ENCODE peak calls at places on chromosomes 12 and 14, in seven cellular contexts. K is fibroblast of lung, O is pancreas, Y is cardiac muscle cell, T is AG04450, J is IMR-90, B is GM23338. S is an unnamed sample.

GRCh38 chr12:6461401-6462233 is 8.9 kb downstream of the VAMP1 start:
- DNase-seq in K (no peak), O (no peak), Y (no peak), T (no peak), J (peak; percentile 45), B (no peak), S (no peak)

GRCh38 chr12:3634348-3634747 is 118.6 kb downstream of the CRACR2A start:
- DNase-seq in K (no peak), O (no peak), Y (no peak), T (no peak), J (no peak), B (peak; percentile 18), S (no peak)

GRCh38 chr12:40013847-40014246 is 92.0 kb downstream of the SLC2A13 start:
- DNase-seq in K (no peak), O (no peak), Y (no peak), T (no peak), J (no peak), B (no peak), S (no peak)

GRCh38 chr12:19910681-19911080 is 457.7 kb upstream of the PDE3A start:
- DNase-seq in K (peak; percentile 85), O (no peak), Y (peak; percentile 28), T (no peak), J (no peak), B (no peak), S (no peak)

GRCh38 chr12:19957578-19957977 is 410.8 kb upstream of the PDE3A start:
- DNase-seq in K (no peak), O (no peak), Y (no peak), T (no peak), J (no peak), B (no peak), S (no peak)

GRCh38 chr12:123686636-123687190 is 15.8 kb downstream of the TCTN2 start:
- DNase-seq in K (no peak), O (no peak), Y (no peak), T (no peak), J (no peak), B (no peak), S (no peak)

GRCh38 chr14:68349900-68350323 is 443.0 kb downstream of the ZFP36L1 start:
- DNase-seq in K (no peak), O (no peak), Y (peak; percentile 43), T (peak; percentile 81), J (peak; percentile 92), B (no peak), S (peak; percentile 75)

GRCh38 chr12:130161261-130162231 is 718 bp upstream of the FZD10 start:
- DNase-seq in K (peak; percentile 18), O (no peak), Y (peak; percentile 26), T (no peak), J (no peak), B (peak; percentile 80), S (peak; percentile 27)

GRCh38 chr12:64611430-64612286 is 1.4 kb downstream of the RASSF3 start:
- DNase-seq in K (peak; percentile 29), O (peak; percentile 38), Y (peak; percentile 33), T (no peak), J (peak; percentile 27), B (no peak), S (peak; percentile 33)

GRCh38 chr12:110004598-110004997 is 5.4 kb downstream of the ANKRD13A start:
- DNase-seq in K (no peak), O (no peak), Y (no peak), T (no peak), J (no peak), B (no peak), S (no peak)

GRCh38 chr14:68668028-68668427 is 124.8 kb downstream of the ZFP36L1 start:
- DNase-seq in K (no peak), O (no peak), Y (no peak), T (no peak), J (no peak), B (no peak), S (no peak)

GRCh38 chr12:42538203-42538602 is 51.3 kb downstream of the PRICKLE1 start:
- DNase-seq in K (no peak), O (no peak), Y (no peak), T (no peak), J (no peak), B (no peak), S (no peak)

GRCh38 chr12:6080149-6081045 is 44.1 kb downstream of the VWF start:
- DNase-seq in K (no peak), O (no peak), Y (no peak), T (no peak), J (no peak), B (no peak), S (no peak)

GRCh38 chr14:94099006-94099405 is 11.5 kb upstream of the IFI27 start:
- DNase-seq in K (no peak), O (no peak), Y (no peak), T (no peak), J (no peak), B (no peak), S (no peak)

GRCh38 chr14:105218611-105219010 is 29.7 kb upstream of the BTBD6 start:
- DNase-seq in K (no peak), O (no peak), Y (no peak), T (no peak), J (no peak), B (no peak), S (no peak)

GRCh38 chr14:98692832-98693231 is 579.2 kb downstream of the BCL11B start:
- DNase-seq in K (no peak), O (no peak), Y (no peak), T (no peak), J (no peak), B (no peak), S (no peak)

GRCh38 chr12:75779891-75780501 is 251.6 kb downstream of the PHLDA1 start:
- DNase-seq in K (no peak), O (no peak), Y (peak; percentile 38), T (no peak), J (no peak), B (no peak), S (no peak)

GRCh38 chr12:123398177-123398916 is 14.4 kb downstream of the KMT5A start:
- DNase-seq in K (peak; percentile 82), O (no peak), Y (peak; percentile 83), T (no peak), J (peak; percentile 37), B (no peak), S (peak; percentile 83)

GRCh38 chr12:52952082-52952801 is 3.3 kb downstream of the KRT18 start:
- DNase-seq in K (no peak), O (peak; percentile 90), Y (peak; percentile 37), T (no peak), J (no peak), B (no peak), S (no peak)

GRCh38 chr14:93734086-93734822 is 54.0 kb downstream of the PRIMA1 start:
- DNase-seq in K (no peak), O (no peak), Y (no peak), T (no peak), J (no peak), B (peak; percentile 88), S (no peak)

GRCh38 chr12:52561880-52562449 is 9.0 kb upstream of the KRT71 start:
- DNase-seq in K (no peak), O (no peak), Y (no peak), T (no peak), J (no peak), B (peak; percentile 54), S (peak; percentile 15)

GRCh38 chr14:99682809-99683618 is 1.1 kb upstream of the CYP46A1 start:
- DNase-seq in K (peak; percentile 50), O (peak; percentile 82), Y (peak; percentile 75), T (peak; percentile 21), J (peak; percentile 48), B (peak; percentile 87), S (peak; percentile 74)

GRCh38 chr12:44972746-44973421 is 78.0 kb downstream of the DBX2 start:
- DNase-seq in K (peak; percentile 1), O (no peak), Y (peak; percentile 11), T (no peak), J (no peak), B (peak; percentile 83), S (peak; percentile 2)

GRCh38 chr14:59679872-59680271 is 103.3 kb upstream of the CCDC175 start:
- DNase-seq in K (peak; percentile 3), O (no peak), Y (no peak), T (no peak), J (no peak), B (peak; percentile 26), S (peak; percentile 65)

GRCh38 chr12:13223941-13224340 is 27.4 kb downstream of the EMP1 start:
- DNase-seq in K (peak; percentile 77), O (no peak), Y (peak; percentile 64), T (no peak), J (peak; percentile 52), B (no peak), S (no peak)

GRCh38 chr12:57129311-57130288 is 1.3 kb downstream of the LRP1 start:
- DNase-seq in K (no peak), O (no peak), Y (no peak), T (no peak), J (no peak), B (peak; percentile 64), S (no peak)
- TF ChIP-seq CTCF in K (no peak), O (no peak), Y (no peak), T (no peak), J (no peak), B (no peak), S (no peak)

GRCh38 chr14:25464078-25464477 is 414.1 kb upstream of the STXBP6 start:
- DNase-seq in K (no peak), O (no peak), Y (no peak), T (no peak), J (no peak), B (no peak), S (no peak)
- H3K4me3 ChIP-seq in K (no peak overlapping the region), O (no peak overlapping the region), Y (no peak overlapping the region), T (no peak overlapping the region), J (no peak overlapping the region), B (no peak overlapping the region), S (no peak overlapping the region)

GRCh38 chr12:32558941-32559340 is 120.2 kb upstream of the DNM1L start:
- DNase-seq in K (no peak), O (no peak), Y (no peak), T (no peak), J (peak; percentile 67), B (no peak), S (peak; percentile 70)

GRCh38 chr12:32560520-32560919 is 118.6 kb upstream of the DNM1L start:
- DNase-seq in K (no peak), O (no peak), Y (no peak), T (no peak), J (no peak), B (no peak), S (no peak)

GRCh38 chr12:32561931-32562341 is 117.2 kb upstream of the DNM1L start:
- DNase-seq in K (peak; percentile 48), O (no peak), Y (no peak), T (no peak), J (no peak), B (no peak), S (no peak)

GRCh38 chr12:32559434-32559833 is 119.7 kb upstream of the DNM1L start:
- DNase-seq in K (no peak), O (no peak), Y (no peak), T (no peak), J (peak; percentile 13), B (no peak), S (peak; percentile 21)
- TF ChIP-seq CTCF in K (no peak), O (no peak), Y (no peak), T (no peak), J (no peak), B (no peak), S (no peak)

DNA sequence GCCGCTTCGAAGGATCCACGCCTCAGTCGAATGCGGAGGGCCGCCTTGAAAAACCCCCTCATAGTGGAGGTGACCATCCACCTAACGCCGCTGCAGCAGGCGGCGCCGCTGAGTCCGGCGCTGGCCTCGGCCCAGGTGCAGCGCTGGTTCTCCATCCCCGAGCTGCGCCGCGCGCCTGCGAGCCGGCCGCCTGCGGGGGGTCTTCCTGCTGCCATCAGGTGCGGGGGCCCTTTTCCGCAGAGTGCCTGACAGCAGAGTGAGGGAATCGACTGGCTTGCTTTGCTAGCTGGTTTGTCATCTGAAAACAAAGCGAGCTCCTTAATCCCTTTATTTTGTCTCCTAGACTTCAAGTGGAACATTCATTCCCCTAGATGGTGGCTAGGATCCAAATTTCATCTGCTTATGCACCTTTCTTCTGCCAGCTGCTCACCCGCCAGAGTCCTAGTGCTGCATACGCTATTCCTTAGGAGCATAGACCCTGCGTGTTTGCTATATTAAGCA is 10.4 kb upstream of the DNAL1 start:
- DNase-seq in K (peak; percentile 36), O (peak; percentile 52), Y (peak; percentile 43), T (no peak), J (no peak), B (peak; percentile 94), S (peak; percentile 36)
- H3K4me3 ChIP-seq in K (no peak overlapping the region), O (peak overlapping the region; percentile 52), Y (no peak overlapping the region), T (peak overlapping the region; percentile 46), J (no peak overlapping the region), B (peak overlapping the region; percentile 79), S (peak overlapping the region; percentile 62)

S was measured in choroid plexus epithelial cell.